ENCODE peak calls at places on chromosomes 4 and X, in eight cellular contexts. S, K, L, M, X, Z, C and W are unnamed samples.

GRCh38 chrX:71366674-71367256 is 608 bp downstream of the TAF1 start:
- DNase-seq in S (peak; percentile 26), K (peak; percentile 56), L (no peak), M (peak; percentile 13), X (peak; percentile 38), Z (no peak), C (no peak), W (no peak)

GRCh38 chr4:183337349-183337748 is 15.1 kb upstream of the CLDN24 start:
- DNase-seq in S (no peak), K (no peak), L (no peak), M (no peak), X (no peak), Z (no peak), C (no peak), W (no peak)

GRCh38 chrX:107978707-107979307 is 3.4 kb downstream of the TEX13B start:
- DNase-seq in S (peak; percentile 9), K (no peak), L (no peak), M (no peak), X (peak; percentile 29), Z (no peak), C (no peak), W (no peak)

GRCh38 chrX:136589966-136590365 is 58.0 kb downstream of the VGLL1 start:
- DNase-seq in S (no peak), K (no peak), L (no peak), M (no peak), X (peak; percentile 43), Z (no peak), C (no peak), W (no peak)

GRCh38 chr4:2673157-2673556 is 83.0 kb downstream of the TNIP2 start:
- DNase-seq in S (peak; percentile 22), K (no peak), L (no peak), M (no peak), X (no peak), Z (no peak), C (no peak), W (no peak)

GRCh38 chrX:2774057-2774456 is 22.2 kb downstream of the XG start:
- DNase-seq in S (no peak), K (no peak), L (no peak), M (no peak), X (no peak), Z (no peak), C (no peak), W (no peak)

GRCh38 chrX:29652484-29652883 is 562.9 kb upstream of the MAGEB2 start:
- DNase-seq in S (no peak), K (no peak), L (no peak), M (no peak), X (peak; percentile 81), Z (no peak), C (no peak), W (no peak)

GRCh38 chrX:112078606-112079005 is 4.0 kb downstream of the TRPC5 start:
- DNase-seq in S (no peak), K (no peak), L (no peak), M (no peak), X (peak; percentile 32), Z (no peak), C (no peak), W (no peak)

GRCh38 chr4:993111-994029 is at the start of gene SLC26A1:
- DNase-seq in S (peak; percentile 67), K (peak; percentile 66), L (no peak), M (no peak), X (no peak), Z (no peak), C (no peak), W (no peak)

GRCh38 chr4:169485791-169486742 is 126.3 kb downstream of the NEK1 start:
- DNase-seq in S (peak; percentile 14), K (no peak), L (peak; percentile 16), M (no peak), X (peak; percentile 45), Z (no peak), C (peak; percentile 51), W (no peak)

GRCh38 chr4:153217440-153217839 is 13.2 kb downstream of the TRIM2 start:
- DNase-seq in S (no peak), K (no peak), L (no peak), M (no peak), X (no peak), Z (no peak), C (no peak), W (no peak)

GRCh38 chrX:97039363-97040029 is 155.8 kb downstream of the RPA4 start:
- DNase-seq in S (no peak), K (no peak), L (no peak), M (no peak), X (peak; percentile 30), Z (no peak), C (peak; percentile 4), W (no peak)

GRCh38 chr4:101345271-101345595 is 2.1 kb downstream of the PPP3CA start:
- DNase-seq in S (no peak), K (no peak), L (no peak), M (no peak), X (no peak), Z (no peak), C (peak; percentile 15), W (no peak)